ENCODE peak calls at places on chromosomes 6 and 20, in ten cellular contexts. D, P, R, O, U, E, Q, L, W and C are unnamed samples.

GRCh38 chr6:163354779-163355431 is 59.6 kb upstream of the QKI start:
- DNase-seq in Q (peak; percentile 75), U (no peak), O (no peak), E (no peak), L (no peak), W (no peak), P (no peak), D (no peak), R (peak; percentile 51), C (no peak)

GRCh38 chr6:45278367-45278766 is 49.8 kb upstream of the RUNX2 start:
- DNase-seq in E (no peak), W (no peak), R (no peak), Q (peak; percentile 29), D (no peak), P (no peak), U (no peak), O (no peak), L (no peak), C (no peak)

GRCh38 chr6:40378071-40378724 is 209.0 kb downstream of the LRFN2 start:
- DNase-seq in D (no peak), L (no peak), P (no peak), U (no peak), R (no peak), O (no peak), Q (no peak), E (no peak), W (no peak), C (no peak)

GRCh38 chr6:16333580-16333979 is 95.2 kb downstream of the GMPR start:
- DNase-seq in W (no peak), Q (peak; percentile 80), D (no peak), O (no peak), E (no peak), R (peak; percentile 23), U (no peak), P (no peak), L (no peak), C (no peak)

GRCh38 chr20:33239979-33240736 is 4.4 kb downstream of the BPIFA1 start:
- DNase-seq in D (no peak), P (no peak), Q (no peak), E (no peak), U (no peak), O (no peak), W (no peak), R (no peak), L (no peak), C (no peak)

GRCh38 chr6:39834278-39834677 is 42.1 kb downstream of the DAAM2 start:
- DNase-seq in W (no peak), D (no peak), U (no peak), E (no peak), L (no peak), P (no peak), Q (no peak), R (no peak), O (no peak), C (no peak)

GRCh38 chr20:33673411-33674293 is 576 bp downstream of the NECAB3 start:
- DNase-seq in O (no peak), E (no peak), W (no peak), P (no peak), U (no peak), L (no peak), Q (peak; percentile 28), D (no peak), R (peak; percentile 22), C (no peak)

GRCh38 chr6:33694401-33694931 is 17.0 kb downstream of the UQCC2 start:
- DNase-seq in W (peak; percentile 52), O (no peak), L (peak; percentile 45), P (no peak), U (no peak), E (peak; percentile 64), D (peak; percentile 84), R (peak; percentile 80), Q (peak; percentile 38), C (peak; percentile 62)

GRCh38 chr20:60137657-60138245 is 179.5 kb downstream of the CDH26 start:
- DNase-seq in L (no peak), D (peak; percentile 19), R (peak; percentile 35), Q (no peak), P (no peak), O (no peak), U (no peak), W (no peak), E (no peak), C (no peak)

GRCh38 chr6:31498748-31499147 is 803 bp downstream of the MICB start:
- DNase-seq in U (no peak), P (no peak), W (no peak), E (no peak), L (no peak), Q (no peak), O (no peak), D (no peak), R (peak; percentile 44), C (no peak)

GRCh38 chr6:31267504-31268371 is 4.2 kb downstream of the HLA-C start:
- DNase-seq in U (no peak), D (no peak), W (no peak), O (no peak), L (peak; percentile 33), P (no peak), R (no peak), Q (no peak), E (no peak), C (peak; percentile 24)

GRCh38 chr20:36491901-36492617 is 49.3 kb upstream of the MYL9 start:
- DNase-seq in W (peak; percentile 44), P (no peak), O (no peak), U (no peak), E (peak; percentile 46), L (peak; percentile 49), Q (no peak), D (peak; percentile 47), R (peak; percentile 50), C (peak; percentile 44)

GRCh38 chr20:11544029-11544678 is 373.5 kb upstream of the BTBD3 start:
- DNase-seq in Q (peak; percentile 86), O (peak; percentile 59), W (no peak), E (no peak), U (peak; percentile 11), R (peak; percentile 70), D (no peak), L (no peak), P (peak; percentile 70), C (no peak)

GRCh38 chr20:63542031-63542559 is 4.9 kb upstream of the PTK6 start:
- DNase-seq in E (no peak), U (no peak), Q (no peak), R (no peak), L (no peak), P (no peak), O (no peak), W (no peak), D (no peak), C (no peak)

GRCh38 chr6:46352541-46353267 is 138.5 kb downstream of the RCAN2 start:
- DNase-seq in O (no peak), W (no peak), U (no peak), R (no peak), P (no peak), E (no peak), L (no peak), D (no peak), Q (no peak), C (no peak)

GRCh38 chr6:111098597-111098996 is 11.3 kb downstream of the SLC16A10 start:
- DNase-seq in D (no peak), O (no peak), R (no peak), P (no peak), W (no peak), E (no peak), L (no peak), U (no peak), Q (no peak), C (no peak)

GRCh38 chr6:15326072-15326614 is 80.3 kb downstream of the JARID2 start:
- DNase-seq in Q (no peak), W (no peak), E (no peak), U (no peak), D (no peak), P (no peak), R (no peak), L (peak; percentile 28), O (no peak), C (peak; percentile 37)

GRCh38 chr6:127518212-127518709 is 874 bp downstream of the MTCL3 start:
- DNase-seq in E (no peak), L (no peak), Q (no peak), R (no peak), W (no peak), O (peak; percentile 5), D (no peak), P (no peak), U (no peak), C (no peak)

GRCh38 chr6:124943658-124944057 is 18.6 kb upstream of the RNF217 start:
- DNase-seq in W (no peak), P (no peak), E (no peak), Q (peak; percentile 5), O (no peak), U (no peak), L (no peak), R (no peak), D (no peak), C (no peak)

GRCh38 chr6:117547688-117548621 is 54.4 kb downstream of the GOPC start:
- DNase-seq in U (no peak), W (peak; percentile 12), L (peak; percentile 45), R (peak; percentile 27), Q (no peak), D (peak; percentile 29), O (no peak), E (peak; percentile 28), P (no peak), C (peak; percentile 70)

GRCh38 chr6:32444433-32444832 is 4.7 kb downstream of the HLA-DRA start:
- DNase-seq in E (no peak), W (no peak), U (no peak), P (no peak), D (no peak), L (no peak), O (no peak), Q (no peak), R (no peak), C (no peak)

GRCh38 chr6:144066745-144067484 is 28.5 kb downstream of the SF3B5 start:
- DNase-seq in R (no peak), D (no peak), E (no peak), Q (no peak), W (no peak), L (no peak), O (no peak), U (no peak), P (no peak), C (no peak)

GRCh38 chr6:105835373-105835772 is 250.8 kb upstream of the PRDM1 start:
- DNase-seq in D (no peak), O (peak; percentile 7), R (no peak), W (no peak), E (no peak), P (peak; percentile 32), Q (peak; percentile 23), U (no peak), L (no peak), C (no peak)